ENCODE peak calls at places on chromosome 7, in five cellular contexts. M, S, E, J and L are unnamed samples.

GRCh38 chr7:158458716-158459282 is 128.8 kb downstream of the PTPRN2 start:
- DNase-seq in M (no peak), S (no peak), E (no peak), J (no peak), L (no peak)

GRCh38 chr7:2813350-2814185 is 30.5 kb downstream of the GNA12 start:
- DNase-seq in M (no peak), S (no peak), E (no peak), J (no peak), L (no peak)

GRCh38 chr7:119545118-119545517 is 727.9 kb upstream of the KCND2 start:
- DNase-seq in M (no peak), S (peak), E (peak), J (no peak), L (no peak)

GRCh38 chr7:7156663-7157062 is 25.7 kb upstream of the C1GALT1 start:
- DNase-seq in M (no peak), S (peak), E (no peak), J (no peak), L (no peak)

GRCh38 chr7:2684501-2684900 is 3.5 kb upstream of the AMZ1 start:
- DNase-seq in M (no peak), S (no peak), E (no peak), J (no peak), L (no peak)

GRCh38 chr7:26179422-26179821 is 21.1 kb downstream of the HNRNPA2B1 start:
- DNase-seq in M (no peak), S (no peak), E (no peak), J (no peak), L (no peak)

GRCh38 chr7:129741743-129742213 is 130.3 kb downstream of the NRF1 start:
- DNase-seq in M (no peak), S (no peak), E (no peak), J (no peak), L (no peak)

GRCh38 chr7:106358103-106358663 is 73.4 kb upstream of the NAMPT start:
- DNase-seq in M (no peak), S (no peak), E (no peak), J (no peak), L (no peak)

GRCh38 chr7:4959881-4960280 is 894 bp upstream of the MMD2 start:
- DNase-seq in M (no peak), S (no peak), E (no peak), J (no peak), L (no peak)

GRCh38 chr7:45007106-45007505 is 7.1 kb downstream of the CCM2 start:
- DNase-seq in M (no peak), S (no peak), E (no peak), J (no peak), L (no peak)

GRCh38 chr7:152909280-152909679 is 149.7 kb downstream of the ACTR3B start:
- DNase-seq in M (no peak), S (no peak), E (no peak), J (no peak), L (no peak)

GRCh38 chr7:133797818-133798485 is 329.2 kb upstream of the LRGUK start:
- DNase-seq in M (no peak), S (no peak), E (no peak), J (no peak), L (no peak)

GRCh38 chr7:123537026-123537642 is 2.7 kb upstream of the IQUB start:
- DNase-seq in M (no peak), S (peak), E (no peak), J (no peak), L (no peak)

GRCh38 chr7:21542891-21543527 is at the start of gene DNAH11:
- DNase-seq in M (peak), S (no peak), E (no peak), J (no peak), L (peak)

GRCh38 chr7:101947899-101948298 is 130.5 kb downstream of the CUX1 start:
- DNase-seq in M (peak), S (no peak), E (no peak), J (no peak), L (no peak)

GRCh38 chr7:127588697-127589482 is 679 bp downstream of the ARF5 start:
- DNase-seq in M (peak), S (peak), E (peak), J (no peak), L (peak)

GRCh38 chr7:66181329-66181728 is 23.8 kb upstream of the TPST1 start:
- DNase-seq in M (no peak), S (no peak), E (no peak), J (no peak), L (no peak)

GRCh38 chr7:78993341-78993740 is 460.1 kb downstream of the MAGI2 start:
- DNase-seq in M (no peak), S (no peak), E (no peak), J (no peak), L (no peak)

GRCh38 chr7:353746-354325 is 63.9 kb downstream of the FOXL3 start:
- DNase-seq in M (no peak), S (no peak), E (no peak), J (no peak), L (no peak)

GRCh38 chr7:111137296-111138195 is 46.6 kb downstream of the LRRN3 start:
- DNase-seq in M (no peak), S (no peak), E (no peak), J (no peak), L (no peak)

GRCh38 chr7:25968205-25968993 is 183.6 kb upstream of the NFE2L3 start:
- DNase-seq in M (no peak), S (no peak), E (no peak), J (peak), L (no peak)

GRCh38 chr7:121153995-121154394 is 165.5 kb downstream of the CPED1 start:
- DNase-seq in M (no peak), S (no peak), E (no peak), J (no peak), L (no peak)

GRCh38 chr7:112014347-112014746 is 191.9 kb downstream of the DOCK4 start:
- DNase-seq in M (no peak), S (no peak), E (no peak), J (no peak), L (no peak)

GRCh38 chr7:101940151-101940550 is 122.7 kb downstream of the CUX1 start:
- DNase-seq in M (no peak), S (no peak), E (no peak), J (no peak), L (no peak)

DNA sequence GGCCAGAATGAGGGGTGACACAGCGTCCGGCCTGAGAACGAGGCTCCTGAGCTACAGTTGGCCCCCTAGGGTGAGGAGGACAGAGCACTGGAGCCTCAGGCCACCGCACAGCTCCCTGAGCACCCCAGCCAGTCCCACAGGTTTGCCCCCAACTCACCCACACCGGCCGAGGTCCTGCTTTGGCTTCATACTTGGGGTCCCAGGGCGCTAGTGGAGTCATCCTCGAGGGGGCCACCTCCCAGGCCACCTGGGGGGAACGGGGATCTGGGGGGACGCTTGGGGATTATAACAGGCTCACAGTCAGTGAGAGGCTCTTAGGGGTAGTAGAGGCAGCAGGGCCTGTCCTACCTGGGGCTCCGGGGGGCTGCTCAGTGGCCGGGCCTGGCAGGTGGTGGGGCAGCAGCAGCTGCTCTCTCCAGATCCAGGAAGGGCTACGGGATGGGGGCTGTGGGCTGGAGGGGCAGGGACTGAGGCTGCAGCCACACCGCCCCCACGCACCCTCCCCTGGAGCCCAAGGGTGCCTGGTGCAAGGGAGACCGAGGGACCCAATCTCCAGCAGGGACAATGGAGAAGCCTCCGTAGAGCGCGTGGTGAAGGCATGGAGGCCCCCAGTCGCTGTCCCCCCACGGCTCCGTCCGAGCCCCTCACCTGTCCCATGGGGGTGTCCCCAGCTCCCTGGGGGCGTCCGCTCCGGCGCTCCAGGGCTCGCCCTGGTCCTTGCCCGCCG is 588 bp downstream of the SAP25 start:
- DNase-seq in M (no peak), S (no peak), E (no peak), J (no peak), L (no peak)
- TF ChIP-seq SRF in M (no peak), S (no peak), E (no peak), J (no peak), L (no peak)

GRCh38 chr7:33107136-33108066 is 1.8 kb downstream of the RP9 start:
- DNase-seq in M (no peak), S (peak), E (no peak), J (no peak), L (peak)
- TF ChIP-seq SRF in M (no peak), S (no peak), E (no peak), J (no peak), L (no peak)

GRCh38 chr7:43078794-43079193 is 33.7 kb upstream of the HECW1 start:
- DNase-seq in M (no peak), S (no peak), E (no peak), J (no peak), L (no peak)
- TF ChIP-seq SRF in M (no peak), S (no peak), E (no peak), J (no peak), L (no peak)

GRCh38 chr7:74606909-74607255 is 50.6 kb upstream of the GTF2I start:
- DNase-seq in M (no peak), S (no peak), E (no peak), J (no peak), L (no peak)

GRCh38 chr7:74606101-74606908 is 51.2 kb upstream of the GTF2I start:
- DNase-seq in M (peak), S (no peak), E (no peak), J (no peak), L (peak)

GRCh38 chr7:74598558-74598957 is 59.0 kb upstream of the GTF2I start:
- DNase-seq in M (no peak), S (no peak), E (no peak), J (no peak), L (no peak)

GRCh38 chr7:74599251-74599650 is 58.3 kb upstream of the GTF2I start:
- DNase-seq in M (no peak), S (no peak), E (no peak), J (peak), L (no peak)

GRCh38 chr7:74604326-74605020 is 53.0 kb upstream of the GTF2I start:
- DNase-seq in M (no peak), S (no peak), E (no peak), J (no peak), L (no peak)
- TF ChIP-seq SRF in M (no peak), S (no peak), E (no peak), J (no peak), L (no peak)

DNA sequence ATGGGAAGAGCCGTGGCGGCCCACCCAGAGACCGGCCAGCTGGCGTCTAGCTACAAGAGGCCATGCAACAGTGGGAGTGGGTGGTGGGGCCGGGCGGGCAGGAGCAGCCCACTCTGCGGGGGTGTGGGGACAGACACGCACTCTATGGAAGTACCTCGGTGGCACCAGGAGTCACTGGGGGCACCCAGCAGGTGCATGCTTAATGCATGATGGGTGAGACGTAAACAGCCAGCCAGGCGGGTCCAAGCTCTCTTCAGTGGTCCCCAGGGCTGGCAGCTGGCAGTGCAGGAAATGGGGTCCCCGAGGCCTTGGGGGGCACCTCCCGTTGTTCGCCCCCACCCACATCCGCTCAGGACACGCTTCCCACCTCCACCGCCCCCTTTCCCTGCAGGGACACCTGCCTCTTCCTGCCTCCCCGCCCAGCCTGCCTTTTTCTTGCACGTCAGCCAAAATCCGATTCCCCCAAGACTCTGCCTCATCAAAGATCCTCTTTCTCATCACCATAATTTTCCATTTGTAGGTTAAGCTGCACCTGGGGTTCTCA is 22.5 kb upstream of the PSMG3 start:
- DNase-seq in M (no peak), S (no peak), E (no peak), J (no peak), L (no peak)
- TF ChIP-seq SRF in M (no peak), S (no peak), E (no peak), J (no peak), L (no peak)

DNA sequence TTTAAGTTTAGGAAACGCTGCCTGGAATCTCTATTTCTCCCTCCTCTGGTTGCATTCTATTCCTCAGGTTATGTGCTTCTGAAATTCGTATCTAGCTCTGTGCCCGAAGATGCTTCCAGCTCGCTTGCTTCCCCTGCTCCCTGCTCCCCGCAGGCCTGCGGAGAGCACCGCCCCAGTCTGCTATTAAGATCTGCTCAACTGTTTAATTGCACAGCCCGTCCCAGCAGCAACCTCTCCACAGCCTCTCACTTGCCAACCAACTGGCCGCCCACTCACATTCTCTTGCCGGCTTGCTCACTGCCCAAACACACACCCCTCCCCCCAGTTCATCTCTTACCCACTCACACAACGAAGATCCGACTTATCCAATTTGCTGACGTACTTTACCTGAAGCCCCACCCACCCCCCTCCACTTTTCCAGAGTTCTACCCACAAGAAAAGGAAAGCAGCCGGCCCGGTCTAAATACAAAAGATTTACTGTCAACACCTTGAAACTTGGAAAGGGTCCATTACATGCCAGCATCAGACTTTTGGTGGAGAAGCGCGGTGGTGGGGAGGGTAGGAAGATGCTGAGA is 167.3 kb upstream of the KLF14 start:
- DNase-seq in M (no peak), S (no peak), E (peak), J (no peak), L (no peak)
- TF ChIP-seq SRF in M (no peak), S (no peak), E (no peak), J (no peak), L (no peak)

GRCh38 chr7:114021135-114021534 is 102.3 kb upstream of the PPP1R3A start:
- DNase-seq in M (no peak), S (no peak), E (no peak), J (no peak), L (no peak)

GRCh38 chr7:114026486-114027089 is 107.8 kb upstream of the PPP1R3A start:
- DNase-seq in M (peak), S (peak), E (peak), J (no peak), L (no peak)
- TF ChIP-seq SRF in M (no peak), S (no peak), E (no peak), J (no peak), L (no peak)

DNA sequence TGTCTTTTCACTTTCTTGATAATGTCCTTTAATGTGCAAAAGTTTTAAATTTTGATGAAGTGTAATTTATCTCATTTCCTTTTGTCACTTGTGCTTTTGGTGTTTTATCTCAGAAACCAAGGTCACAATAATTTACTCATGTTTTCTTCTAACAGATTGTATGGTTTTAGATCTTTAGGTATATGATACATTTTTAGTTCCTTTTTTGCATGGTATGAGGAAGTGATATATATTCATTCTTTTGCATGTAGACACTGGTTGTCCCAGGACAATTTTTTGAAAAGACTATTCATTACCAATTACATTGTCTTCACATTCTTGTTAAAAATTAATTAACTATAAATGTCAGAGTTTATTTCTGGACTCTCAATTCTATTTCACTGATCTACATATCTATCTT is 39.8 kb upstream of the GPR22 start:
- DNase-seq in M (no peak), S (no peak), E (no peak), J (no peak), L (no peak)
- TF ChIP-seq SRF in M (no peak), S (no peak), E (no peak), J (no peak), L (no peak)

GRCh38 chr7:34039033-34039432 is 133.7 kb downstream of the BMPER start:
- DNase-seq in M (no peak), S (no peak), E (no peak), J (no peak), L (no peak)

GRCh38 chr7:34031156-34031555 is 125.8 kb downstream of the BMPER start:
- DNase-seq in M (no peak), S (no peak), E (no peak), J (no peak), L (no peak)

GRCh38 chr7:34034728-34035127 is 129.4 kb downstream of the BMPER start:
- DNase-seq in M (no peak), S (no peak), E (no peak), J (no peak), L (no peak)

GRCh38 chr7:34036972-34037792 is 131.8 kb downstream of the BMPER start:
- DNase-seq in M (no peak), S (peak), E (no peak), J (no peak), L (no peak)

GRCh38 chr7:34036069-34036920 is 131.0 kb downstream of the BMPER start:
- DNase-seq in M (peak), S (peak), E (peak), J (no peak), L (no peak)
- TF ChIP-seq SRF in M (no peak), S (no peak), E (peak), J (no peak), L (no peak)